ENCODE peak calls at places on chromosomes 4 and X, in eight cellular contexts. One of them, this sample, is unnamed.

GRCh38 chrX:7252013-7252610 is 104.2 kb upstream of the PUDP start:
- DNase-seq in NCI-H524: no peak
- DNase-seq in C1 segment of cervical spinal cord: no peak
- DNase-seq in HuH-7.5: peak
- DNase-seq in KG1: no peak
- DNase-seq in breast epithelium: peak
- DNase-seq in EH: no peak
- DNase-seq in T-cell: no peak
- DNase-seq in this sample: no peak

GRCh38 chr4:147567276-147567675 is 49.9 kb upstream of the TMEM184C start:
- DNase-seq in NCI-H524: no peak
- DNase-seq in C1 segment of cervical spinal cord: no peak
- DNase-seq in HuH-7.5: no peak
- DNase-seq in KG1: no peak
- DNase-seq in breast epithelium: no peak
- DNase-seq in EH: no peak
- DNase-seq in T-cell: no peak
- DNase-seq in this sample: no peak

GRCh38 chrX:153463031-153463430 is 7.3 kb downstream of the HAUS7 start:
- DNase-seq in NCI-H524: no peak
- DNase-seq in C1 segment of cervical spinal cord: no peak
- DNase-seq in HuH-7.5: no peak
- DNase-seq in KG1: no peak
- DNase-seq in breast epithelium: no peak
- DNase-seq in EH: no peak
- DNase-seq in T-cell: no peak
- DNase-seq in this sample: no peak

GRCh38 chr4:2857349-2857927 is 13.8 kb downstream of the ADD1 start:
- DNase-seq in NCI-H524: no peak
- DNase-seq in C1 segment of cervical spinal cord: no peak
- DNase-seq in HuH-7.5: no peak
- DNase-seq in KG1: no peak
- DNase-seq in breast epithelium: no peak
- DNase-seq in EH: no peak
- DNase-seq in T-cell: no peak
- DNase-seq in this sample: no peak

GRCh38 chr4:815464-816146 is 10.3 kb downstream of the CPLX1 start:
- DNase-seq in NCI-H524: peak
- DNase-seq in C1 segment of cervical spinal cord: no peak
- DNase-seq in HuH-7.5: peak
- DNase-seq in KG1: no peak
- DNase-seq in breast epithelium: no peak
- DNase-seq in EH: no peak
- DNase-seq in T-cell: no peak
- DNase-seq in this sample: no peak

GRCh38 chr4:4761128-4761991 is 98.1 kb upstream of the MSX1 start:
- DNase-seq in NCI-H524: peak
- DNase-seq in C1 segment of cervical spinal cord: peak
- DNase-seq in HuH-7.5: no peak
- DNase-seq in KG1: no peak
- DNase-seq in breast epithelium: no peak
- DNase-seq in EH: no peak
- DNase-seq in T-cell: no peak
- DNase-seq in this sample: no peak

GRCh38 chrX:110437686-110438085 is 79.0 kb downstream of the RTL9 start:
- DNase-seq in NCI-H524: no peak
- DNase-seq in C1 segment of cervical spinal cord: no peak
- DNase-seq in HuH-7.5: no peak
- DNase-seq in KG1: no peak
- DNase-seq in breast epithelium: no peak
- DNase-seq in EH: no peak
- DNase-seq in T-cell: no peak
- DNase-seq in this sample: no peak

GRCh38 chr4:21688596-21689265 is 259.8 kb downstream of the KCNIP4 start:
- DNase-seq in NCI-H524: peak
- DNase-seq in C1 segment of cervical spinal cord: no peak
- DNase-seq in HuH-7.5: no peak
- DNase-seq in KG1: no peak
- DNase-seq in breast epithelium: no peak
- DNase-seq in EH: no peak
- DNase-seq in T-cell: no peak
- DNase-seq in this sample: no peak

GRCh38 chr4:89640620-89641366 is 196.2 kb downstream of the SNCA start:
- DNase-seq in NCI-H524: peak
- DNase-seq in C1 segment of cervical spinal cord: peak
- DNase-seq in HuH-7.5: peak
- DNase-seq in KG1: no peak
- DNase-seq in breast epithelium: no peak
- DNase-seq in EH: peak
- DNase-seq in T-cell: no peak
- DNase-seq in this sample: no peak

GRCh38 chr4:140926672-140927071 is 170.5 kb upstream of the TBC1D9 start:
- DNase-seq in NCI-H524: no peak
- DNase-seq in C1 segment of cervical spinal cord: no peak
- DNase-seq in HuH-7.5: no peak
- DNase-seq in KG1: no peak
- DNase-seq in breast epithelium: no peak
- DNase-seq in EH: peak
- DNase-seq in T-cell: no peak
- DNase-seq in this sample: no peak

GRCh38 chr4:106444557-106444956 is 76.0 kb upstream of the GIMD1 start:
- DNase-seq in NCI-H524: no peak
- DNase-seq in C1 segment of cervical spinal cord: no peak
- DNase-seq in HuH-7.5: no peak
- DNase-seq in KG1: no peak
- DNase-seq in breast epithelium: no peak
- DNase-seq in EH: peak
- DNase-seq in T-cell: no peak
- DNase-seq in this sample: no peak

GRCh38 chrX:51336584-51336983 is 4.0 kb downstream of the NUDT10 start:
- DNase-seq in NCI-H524: no peak
- DNase-seq in C1 segment of cervical spinal cord: no peak
- DNase-seq in HuH-7.5: peak
- DNase-seq in KG1: no peak
- DNase-seq in breast epithelium: no peak
- DNase-seq in EH: peak
- DNase-seq in T-cell: peak
- DNase-seq in this sample: no peak

GRCh38 chrX:22950278-22951266 is 49.2 kb upstream of the DDX53 start:
- DNase-seq in NCI-H524: no peak
- DNase-seq in C1 segment of cervical spinal cord: no peak
- DNase-seq in HuH-7.5: no peak
- DNase-seq in KG1: no peak
- DNase-seq in breast epithelium: no peak
- DNase-seq in EH: peak
- DNase-seq in T-cell: no peak
- DNase-seq in this sample: no peak

GRCh38 chrX:14359316-14359715 is 170.0 kb upstream of the GLRA2 start:
- DNase-seq in NCI-H524: no peak
- DNase-seq in C1 segment of cervical spinal cord: no peak
- DNase-seq in HuH-7.5: no peak
- DNase-seq in KG1: no peak
- DNase-seq in breast epithelium: no peak
- DNase-seq in EH: peak
- DNase-seq in T-cell: no peak
- DNase-seq in this sample: no peak

GRCh38 chr4:10413177-10413576 is 44.0 kb downstream of the ZNF518B start:
- DNase-seq in NCI-H524: no peak
- DNase-seq in C1 segment of cervical spinal cord: no peak
- DNase-seq in HuH-7.5: no peak
- DNase-seq in KG1: no peak
- DNase-seq in breast epithelium: no peak
- DNase-seq in EH: no peak
- DNase-seq in T-cell: no peak
- DNase-seq in this sample: no peak

GRCh38 chr4:75724867-75725724 is 719 bp downstream of the USO1 start:
- DNase-seq in NCI-H524: peak
- DNase-seq in C1 segment of cervical spinal cord: peak
- DNase-seq in HuH-7.5: peak
- DNase-seq in KG1: peak
- DNase-seq in breast epithelium: peak
- DNase-seq in EH: peak
- DNase-seq in T-cell: peak
- DNase-seq in this sample: peak

GRCh38 chrX:122094611-122095010 is 1047.2 kb downstream of the GLUD2 start:
- DNase-seq in NCI-H524: no peak
- DNase-seq in C1 segment of cervical spinal cord: no peak
- DNase-seq in HuH-7.5: no peak
- DNase-seq in KG1: no peak
- DNase-seq in breast epithelium: no peak
- DNase-seq in EH: peak
- DNase-seq in T-cell: no peak
- DNase-seq in this sample: no peak

GRCh38 chrX:30228526-30228925 is 1.9 kb upstream of the MAGEB3 start:
- DNase-seq in NCI-H524: no peak
- DNase-seq in C1 segment of cervical spinal cord: no peak
- DNase-seq in HuH-7.5: no peak
- DNase-seq in KG1: no peak
- DNase-seq in breast epithelium: no peak
- DNase-seq in EH: no peak
- DNase-seq in T-cell: no peak
- DNase-seq in this sample: no peak

GRCh38 chr4:32735856-32736590 is 2015.9 kb downstream of the PCDH7 start:
- DNase-seq in NCI-H524: no peak
- DNase-seq in C1 segment of cervical spinal cord: no peak
- DNase-seq in HuH-7.5: no peak
- DNase-seq in KG1: no peak
- DNase-seq in breast epithelium: no peak
- DNase-seq in EH: no peak
- DNase-seq in T-cell: no peak
- DNase-seq in this sample: no peak

GRCh38 chrX:1751781-1752180 is 136.9 kb downstream of the ASMT start:
- DNase-seq in NCI-H524: no peak
- DNase-seq in C1 segment of cervical spinal cord: no peak
- DNase-seq in HuH-7.5: no peak
- DNase-seq in KG1: no peak
- DNase-seq in breast epithelium: no peak
- DNase-seq in EH: peak
- DNase-seq in T-cell: no peak
- DNase-seq in this sample: no peak

GRCh38 chr4:101419324-101420135 is 72.2 kb upstream of the PPP3CA start:
- DNase-seq in NCI-H524: no peak
- DNase-seq in C1 segment of cervical spinal cord: no peak
- DNase-seq in HuH-7.5: no peak
- DNase-seq in KG1: peak
- DNase-seq in breast epithelium: no peak
- DNase-seq in EH: no peak
- DNase-seq in T-cell: no peak
- DNase-seq in this sample: no peak

GRCh38 chrX:3526084-3526483 is 179.6 kb upstream of the MXRA5 start:
- DNase-seq in NCI-H524: no peak
- DNase-seq in C1 segment of cervical spinal cord: no peak
- DNase-seq in HuH-7.5: no peak
- DNase-seq in KG1: no peak
- DNase-seq in breast epithelium: no peak
- DNase-seq in EH: peak
- DNase-seq in T-cell: no peak
- DNase-seq in this sample: no peak

GRCh38 chr4:68906238-68907137 is 45.1 kb downstream of the UGT2A3 start:
- DNase-seq in NCI-H524: no peak
- DNase-seq in C1 segment of cervical spinal cord: no peak
- DNase-seq in HuH-7.5: no peak
- DNase-seq in KG1: no peak
- DNase-seq in breast epithelium: no peak
- DNase-seq in EH: no peak
- DNase-seq in T-cell: no peak
- DNase-seq in this sample: no peak

GRCh38 chr4:89215736-89216135 is 91.9 kb downstream of the GPRIN3 start:
- DNase-seq in NCI-H524: no peak
- DNase-seq in C1 segment of cervical spinal cord: no peak
- DNase-seq in HuH-7.5: no peak
- DNase-seq in KG1: no peak
- DNase-seq in breast epithelium: no peak
- DNase-seq in EH: no peak
- DNase-seq in T-cell: no peak
- DNase-seq in this sample: no peak

GRCh38 chr4:1579834-1580686 is 104.1 kb downstream of the FAM53A start:
- DNase-seq in NCI-H524: no peak
- DNase-seq in C1 segment of cervical spinal cord: peak
- DNase-seq in HuH-7.5: peak
- DNase-seq in KG1: peak
- DNase-seq in breast epithelium: peak
- DNase-seq in EH: peak
- DNase-seq in T-cell: peak
- DNase-seq in this sample: no peak

GRCh38 chr4:139522457-139522856 is 33.6 kb downstream of the SETD7 start:
- DNase-seq in NCI-H524: no peak
- DNase-seq in C1 segment of cervical spinal cord: no peak
- DNase-seq in HuH-7.5: no peak
- DNase-seq in KG1: no peak
- DNase-seq in breast epithelium: no peak
- DNase-seq in EH: no peak
- DNase-seq in T-cell: no peak
- DNase-seq in this sample: no peak

GRCh38 chrX:9349572-9350259 is 115.1 kb upstream of the TBL1X start:
- DNase-seq in NCI-H524: no peak
- DNase-seq in C1 segment of cervical spinal cord: no peak
- DNase-seq in HuH-7.5: no peak
- DNase-seq in KG1: no peak
- DNase-seq in breast epithelium: no peak
- DNase-seq in EH: peak
- DNase-seq in T-cell: no peak
- DNase-seq in this sample: no peak

GRCh38 chr4:101835121-101835904 is 44.8 kb downstream of the BANK1 start:
- DNase-seq in NCI-H524: no peak
- DNase-seq in C1 segment of cervical spinal cord: peak
- DNase-seq in HuH-7.5: peak
- DNase-seq in KG1: no peak
- DNase-seq in breast epithelium: no peak
- DNase-seq in EH: peak
- DNase-seq in T-cell: no peak
- DNase-seq in this sample: no peak

GRCh38 chr4:80197132-80197573 is at the start of gene PRDM8:
- DNase-seq in NCI-H524: peak
- DNase-seq in C1 segment of cervical spinal cord: peak
- DNase-seq in HuH-7.5: no peak
- DNase-seq in KG1: no peak
- DNase-seq in breast epithelium: no peak
- DNase-seq in EH: peak
- DNase-seq in T-cell: no peak
- DNase-seq in this sample: no peak

GRCh38 chr4:176563591-176563990 is 229.1 kb downstream of the VEGFC start:
- DNase-seq in NCI-H524: no peak
- DNase-seq in C1 segment of cervical spinal cord: no peak
- DNase-seq in HuH-7.5: no peak
- DNase-seq in KG1: no peak
- DNase-seq in breast epithelium: no peak
- DNase-seq in EH: no peak
- DNase-seq in T-cell: no peak
- DNase-seq in this sample: no peak

GRCh38 chr4:145482209-145483021 is 762 bp downstream of the SMAD1 start:
- DNase-seq in NCI-H524: peak
- DNase-seq in C1 segment of cervical spinal cord: peak
- DNase-seq in HuH-7.5: peak
- DNase-seq in KG1: no peak
- DNase-seq in breast epithelium: peak
- DNase-seq in EH: peak
- DNase-seq in T-cell: no peak
- DNase-seq in this sample: peak

GRCh38 chrX:74104356-74105065 is 199.5 kb upstream of the ZCCHC13 start:
- DNase-seq in NCI-H524: no peak
- DNase-seq in C1 segment of cervical spinal cord: no peak
- DNase-seq in HuH-7.5: no peak
- DNase-seq in KG1: no peak
- DNase-seq in breast epithelium: no peak
- DNase-seq in EH: peak
- DNase-seq in T-cell: no peak
- DNase-seq in this sample: no peak

GRCh38 chrX:104329731-104330130 is 75.0 kb upstream of the ESX1 start:
- DNase-seq in NCI-H524: no peak
- DNase-seq in C1 segment of cervical spinal cord: no peak
- DNase-seq in HuH-7.5: no peak
- DNase-seq in KG1: no peak
- DNase-seq in breast epithelium: no peak
- DNase-seq in EH: no peak
- DNase-seq in T-cell: no peak
- DNase-seq in this sample: no peak

GRCh38 chr4:146500216-146500615 is 21.5 kb downstream of the SLC10A7 start:
- DNase-seq in NCI-H524: no peak
- DNase-seq in C1 segment of cervical spinal cord: no peak
- DNase-seq in HuH-7.5: no peak
- DNase-seq in KG1: no peak
- DNase-seq in breast epithelium: no peak
- DNase-seq in EH: no peak
- DNase-seq in T-cell: no peak
- DNase-seq in this sample: no peak

This sample was measured in DMS 273 treated with DMSO at 0.1 percent for 48 hours.